ENCODE peak calls at places on chromosome 1, in five cellular contexts. Z is natural killer cell, B is NB4, T is neural crest cell, W is HEK293T. A is an unnamed sample.

GRCh38 chr1:84255586-84255985 is 45.9 kb upstream of the SAMD13 start:
- DNase-seq in Z (no peak), B (no peak), T (no peak), W (no peak), A (no peak)

GRCh38 chr1:220702733-220703704 is 12.9 kb downstream of the C1orf115 start:
- DNase-seq in Z (no peak), B (peak), T (no peak), W (no peak), A (no peak)

GRCh38 chr1:205537386-205538018 is 33.0 kb downstream of the CDK18 start:
- DNase-seq in Z (peak), B (no peak), T (no peak), W (no peak), A (peak)

GRCh38 chr1:160079448-160079847 is 1.9 kb upstream of the KCNJ9 start:
- DNase-seq in Z (no peak), B (no peak), T (no peak), W (no peak), A (no peak)

GRCh38 chr1:59520759-59521442 is 224.0 kb downstream of the FGGY start:
- DNase-seq in Z (no peak), B (no peak), T (no peak), W (no peak), A (no peak)

GRCh38 chr1:66564250-66564649 is 30.3 kb downstream of the SGIP1 start:
- DNase-seq in Z (no peak), B (peak), T (no peak), W (no peak), A (no peak)

GRCh38 chr1:57843760-57844159 is 419.9 kb upstream of the DAB1 start:
- DNase-seq in Z (no peak), B (no peak), T (no peak), W (no peak), A (no peak)

GRCh38 chr1:209774592-209774991 is 9.8 kb downstream of the C1orf74 start:
- DNase-seq in Z (no peak), B (no peak), T (no peak), W (no peak), A (no peak)

A was measured in type B pancreatic cell.